ENCODE peak calls at places on chromosomes 16 and 17, in four cellular contexts. Q, Y, X and J are unnamed samples.

GRCh38 chr16:47492428-47493357 is 31.6 kb downstream of the PHKB start:
- DNase-seq in Y (no peak), Q (no peak), X (no peak), J (no peak)

GRCh38 chr17:33871720-33872535 is 383.2 kb upstream of the CCL2 start:
- DNase-seq in Q (no peak), Y (no peak), X (no peak), J (peak; percentile 59)

GRCh38 chr17:27473748-27474609 is 17.7 kb downstream of the KSR1 start:
- DNase-seq in Y (no peak), X (peak; percentile 53), Q (peak; percentile 64), J (no peak)

GRCh38 chr16:75218256-75219076 is at the start of gene CTRB1:
- DNase-seq in Q (no peak), Y (no peak), X (no peak), J (no peak)

GRCh38 chr17:81578038-81578441 is 25.9 kb upstream of the FAAP100 start:
- DNase-seq in Y (no peak), X (no peak), Q (no peak), J (no peak)

GRCh38 chr16:1601031-1601430 is 10.8 kb downstream of the IFT140 start:
- DNase-seq in X (no peak), Q (no peak), Y (no peak), J (no peak)

GRCh38 chr16:10619271-10619849 is 39.0 kb upstream of the EMP2 start:
- DNase-seq in Y (no peak), X (no peak), Q (no peak), J (peak; percentile 86)

GRCh38 chr17:14294876-14295275 is 6.0 kb upstream of the HS3ST3B1 start:
- DNase-seq in Q (no peak), Y (no peak), X (no peak), J (no peak)

GRCh38 chr16:61435356-61435755 is 600.9 kb downstream of the CDH8 start:
- DNase-seq in X (no peak), Y (no peak), Q (no peak), J (no peak)

GRCh38 chr16:26118575-26118974 is 426.8 kb downstream of the HS3ST4 start:
- DNase-seq in X (no peak), Y (no peak), Q (no peak), J (peak; percentile 65)

GRCh38 chr17:81514735-81515529 is 2.3 kb upstream of the ACTG1 start:
- DNase-seq in Q (peak; percentile 71), X (peak; percentile 61), Y (no peak), J (peak; percentile 96)

GRCh38 chr16:62283-62682 is 8.7 kb downstream of the SNRNP25 start:
- DNase-seq in X (no peak), Q (no peak), Y (no peak), J (no peak)

GRCh38 chr17:72259977-72260376 is 139.2 kb downstream of the SOX9 start:
- DNase-seq in Y (no peak), X (no peak), Q (no peak), J (no peak)

GRCh38 chr16:3785413-3785812 is 68.1 kb upstream of the TRAP1 start:
- DNase-seq in X (no peak), Y (no peak), Q (no peak), J (no peak)

GRCh38 chr16:56191807-56192643 is 736 bp downstream of the GNAO1 start:
- DNase-seq in Q (no peak), X (no peak), Y (no peak), J (peak; percentile 63)

GRCh38 chr16:11913425-11914079 is 2.2 kb downstream of the GSPT1 start:
- DNase-seq in Q (peak; percentile 47), X (peak; percentile 10), Y (no peak), J (no peak)

GRCh38 chr17:7393613-7394451 is 493 bp downstream of the PLSCR3 start:
- DNase-seq in X (no peak), Y (no peak), Q (peak; percentile 72), J (peak; percentile 90)